ENCODE peak calls at places on chromosomes 3 and 15, in seven cellular contexts. Q is activated CD8-positive, alpha-beta memory T cell treated with anti-CD3 and anti-CD28 coated beads, Interleukin-2, amount 50 U/mL, for 4 hours; D is dorsolateral prefrontal cortex; G is stimulated activated CD4-positive, alpha-beta T cell treated with anti-CD3 and anti-CD28 coated beads, Interleukin-4, amount 100 ng/mL, for 24 hours; O is A549; U is left ventricle myocardium inferior; P is hypothalamus. A is an unnamed sample.

GRCh38 chr15:66570842-66571241 is 5.0 kb upstream of the LCTL start:
- DNase-seq in Q (no peak), D (no peak), G (no peak), O (no peak), U (no peak), P (no peak), A (no peak)

GRCh38 chr3:49415931-49416601 is 3.8 kb downstream of the TCTA start:
- DNase-seq in Q (peak), D (no peak), G (peak), O (no peak), U (no peak), P (no peak), A (no peak)

GRCh38 chr3:54122046-54122801 is at the start of gene CACNA2D3:
- DNase-seq in Q (no peak), D (peak), G (no peak), O (no peak), U (peak), P (peak), A (no peak)

GRCh38 chr3:46468758-46469600 is 4.3 kb upstream of the LTF start:
- DNase-seq in Q (no peak), D (no peak), G (no peak), O (no peak), U (peak), P (no peak), A (no peak)

GRCh38 chr15:99137111-99137546 is 32.2 kb downstream of the SYNM start:
- DNase-seq in Q (no peak), D (no peak), G (no peak), O (no peak), U (no peak), P (no peak), A (no peak)

GRCh38 chr3:134601539-134602439 is 49.0 kb downstream of the KY start:
- DNase-seq in Q (no peak), D (peak), G (no peak), O (no peak), U (no peak), P (peak), A (peak)

GRCh38 chr3:13021141-13021933 is 51.9 kb downstream of the IQSEC1 start:
- DNase-seq in Q (no peak), D (no peak), G (no peak), O (no peak), U (peak), P (no peak), A (no peak)

GRCh38 chr3:152780553-152780952 is 54.4 kb upstream of the P2RY1 start:
- DNase-seq in Q (no peak), D (no peak), G (no peak), O (no peak), U (no peak), P (no peak), A (no peak)

GRCh38 chr15:85788796-85789495 is 5.8 kb downstream of the KLHL25 start:
- DNase-seq in Q (no peak), D (peak), G (no peak), O (no peak), U (no peak), P (no peak), A (no peak)

GRCh38 chr15:64837502-64837901 is 4.2 kb upstream of the PLEKHO2 start:
- DNase-seq in Q (peak), D (no peak), G (no peak), O (no peak), U (no peak), P (no peak), A (no peak)

GRCh38 chr3:181326637-181327223 is 337.2 kb upstream of the DNAJC19 start:
- DNase-seq in Q (no peak), D (no peak), G (no peak), O (peak), U (no peak), P (peak), A (peak)

A was measured in SJSA1.